ENCODE peak calls at places on chromosome 9, in four cellular contexts. G, O, D and E are unnamed samples.

GRCh38 chr9:87062706-87063105 is 115.4 kb upstream of the GAS1 start:
- DNase-seq in G (no peak), O (no peak), D (no peak), E (no peak)

GRCh38 chr9:69180670-69181069 is 6.6 kb downstream of the TJP2 start:
- DNase-seq in D (no peak), O (peak), G (peak), E (peak)

GRCh38 chr9:87181670-87182069 is 234.4 kb upstream of the GAS1 start:
- DNase-seq in O (no peak), G (no peak), D (peak), E (no peak)

GRCh38 chr9:100448266-100448665 is 21.3 kb downstream of the MSANTD3 start:
- DNase-seq in D (no peak), O (no peak), G (no peak), E (no peak)

GRCh38 chr9:84858373-84858772 is 188.8 kb downstream of the NTRK2 start:
- DNase-seq in O (no peak), G (no peak), D (no peak), E (no peak)

GRCh38 chr9:112311497-112311896 is 21.9 kb downstream of the PTBP3 start:
- DNase-seq in O (no peak), D (no peak), G (no peak), E (no peak)

GRCh38 chr9:120971938-120972337 is 45.3 kb upstream of the TRAF1 start:
- DNase-seq in G (no peak), O (no peak), D (no peak), E (no peak)

GRCh38 chr9:5510991-5511390 is 660 bp downstream of the PDCD1LG2 start:
- DNase-seq in D (no peak), O (no peak), G (no peak), E (no peak)

GRCh38 chr9:135130266-135130976 is 43.0 kb downstream of the OLFM1 start:
- DNase-seq in G (no peak), O (no peak), D (peak), E (peak)

GRCh38 chr9:14203366-14204056 is 110.4 kb downstream of the NFIB start:
- DNase-seq in O (no peak), G (no peak), D (no peak), E (no peak)

GRCh38 chr9:101601904-101602765 is 7.4 kb upstream of the PPP3R2 start:
- DNase-seq in G (peak), D (no peak), O (peak), E (peak)

GRCh38 chr9:117073539-117074336 is 341.1 kb downstream of the ASTN2 start:
- DNase-seq in D (no peak), O (peak), G (peak), E (peak)

GRCh38 chr9:126668058-126668457 is 54.3 kb downstream of the LMX1B start:
- DNase-seq in D (no peak), G (no peak), O (no peak), E (no peak)

GRCh38 chr9:135605238-135605781 is 34.0 kb downstream of the GLT6D1 start:
- DNase-seq in O (no peak), G (no peak), D (no peak), E (no peak)

GRCh38 chr9:124088476-124088837 is 76.9 kb downstream of the LHX2 start:
- DNase-seq in D (no peak), G (no peak), O (no peak), E (no peak)
- TF ChIP-seq BHLHE40 in D (no peak), G (no peak), O (no peak), E (no peak)

GRCh38 chr9:136629879-136630661 is 32.6 kb upstream of the EGFL7 start:
- DNase-seq in D (no peak), O (peak), G (no peak), E (peak)
- TF ChIP-seq POLR2AphosphoS2 in D (no peak), O (no peak), G (no peak), E (no peak)

DNA sequence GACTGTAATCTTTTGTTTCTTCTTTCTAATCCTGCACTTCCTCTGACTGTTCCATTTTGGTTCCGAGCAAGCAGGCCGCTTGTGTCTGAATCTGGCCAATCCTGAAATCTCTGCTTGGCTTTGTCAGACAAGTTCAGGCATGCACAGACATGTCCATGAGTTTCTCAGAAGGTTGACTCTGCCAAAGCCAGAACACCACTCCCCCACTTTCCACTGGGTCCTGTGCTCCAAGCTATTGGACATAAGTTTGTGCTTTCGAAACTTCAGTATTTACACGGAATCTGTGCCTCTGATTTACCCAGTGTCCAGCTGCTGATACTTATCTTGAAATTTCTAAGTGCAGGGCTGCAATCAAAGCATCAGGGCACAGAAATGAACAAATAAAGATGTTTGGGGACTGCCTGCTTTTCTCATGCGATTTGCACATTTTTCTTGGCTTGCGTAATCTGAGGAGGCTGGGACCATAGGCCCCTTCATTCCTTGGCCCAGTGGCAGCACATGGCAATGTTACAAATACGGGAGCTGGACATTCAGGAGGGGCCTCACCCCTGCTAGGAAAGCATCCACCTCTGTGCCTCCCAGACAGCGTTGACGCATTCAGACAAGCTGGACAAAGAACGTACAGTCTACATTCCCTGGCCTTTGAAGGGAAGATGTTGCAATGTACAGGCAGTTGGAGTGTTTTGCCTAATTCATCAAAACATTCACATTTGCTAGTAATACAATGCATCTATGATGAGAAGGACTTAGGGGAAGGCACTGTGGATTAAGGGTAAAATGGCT is 209.2 kb upstream of the PAPPA start:
- DNase-seq in D (no peak), O (peak), G (peak), E (no peak)
- TF ChIP-seq BHLHE40 in D (no peak), O (peak), G (peak), E (no peak)

GRCh38 chr9:137724114-137724445 is 105.3 kb downstream of the EHMT1 start:
- DNase-seq in O (no peak), D (no peak), G (no peak), E (peak)

GRCh38 chr9:137725598-137725997 is 106.8 kb downstream of the EHMT1 start:
- DNase-seq in D (no peak), O (no peak), G (no peak), E (no peak)

GRCh38 chr9:137723396-137724113 is 104.8 kb downstream of the EHMT1 start:
- DNase-seq in O (no peak), G (no peak), D (no peak), E (no peak)

GRCh38 chr9:137726764-137727163 is 108.0 kb downstream of the EHMT1 start:
- DNase-seq in D (no peak), G (no peak), O (no peak), E (no peak)

DNA sequence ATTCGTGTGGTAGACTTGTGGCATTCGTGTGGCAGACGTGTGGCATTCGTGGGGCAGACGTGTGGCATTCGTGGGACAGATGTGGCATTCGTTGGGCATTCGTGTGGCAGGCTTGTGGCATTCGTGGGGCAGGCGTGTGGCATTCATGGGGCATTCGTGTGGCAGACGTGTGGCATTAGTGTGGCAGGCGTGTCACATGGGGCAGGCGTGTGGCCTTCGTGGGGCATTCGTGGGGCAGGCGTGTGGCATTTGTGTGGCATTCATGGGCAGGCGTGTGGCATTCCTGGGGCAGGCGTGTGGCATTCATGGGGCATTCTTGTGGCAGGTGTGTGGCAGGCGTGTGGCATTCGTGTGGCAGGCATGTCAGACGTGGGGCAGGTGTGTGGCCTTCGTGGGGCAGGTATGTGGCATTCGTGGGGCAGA is 106.0 kb downstream of the EHMT1 start:
- DNase-seq in D (no peak), O (no peak), G (no peak), E (no peak)
- TF ChIP-seq POLR2AphosphoS2 in D (no peak), O (no peak), G (no peak), E (no peak)

DNA sequence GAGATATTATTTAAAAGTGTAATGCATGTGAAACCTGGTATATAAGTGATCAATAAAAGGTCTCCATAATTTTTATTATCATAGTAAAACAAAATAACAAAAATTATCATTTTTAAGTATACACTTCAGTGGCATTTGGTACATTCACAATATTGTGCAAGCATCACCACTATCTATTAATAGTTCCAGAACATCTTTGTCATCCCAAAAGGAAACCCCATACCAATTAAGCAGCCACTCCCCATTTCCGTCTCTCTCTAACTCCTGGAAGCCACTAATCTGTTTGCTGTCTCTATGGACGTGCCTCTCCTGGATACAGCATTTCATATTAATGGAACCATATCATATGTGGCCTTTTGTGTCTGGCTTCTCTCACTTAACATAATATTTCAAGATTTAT is 7.6 kb downstream of the OLFML2A start:
- DNase-seq in O (no peak), D (no peak), G (no peak), E (no peak)
- TF ChIP-seq BHLHE40 in O (no peak), D (no peak), G (no peak), E (no peak)

GRCh38 chr9:129889461-129889935 is 54.2 kb downstream of the USP20 start:
- DNase-seq in G (no peak), O (no peak), D (no peak), E (no peak)

GRCh38 chr9:129889936-129890717 is 54.9 kb downstream of the USP20 start:
- DNase-seq in D (peak), O (no peak), G (no peak), E (no peak)

GRCh38 chr9:129894106-129894823 is 59.0 kb downstream of the USP20 start:
- DNase-seq in O (no peak), D (peak), G (no peak), E (no peak)

GRCh38 chr9:129888809-129889460 is 53.7 kb downstream of the USP20 start:
- DNase-seq in O (no peak), G (no peak), D (no peak), E (no peak)

DNA sequence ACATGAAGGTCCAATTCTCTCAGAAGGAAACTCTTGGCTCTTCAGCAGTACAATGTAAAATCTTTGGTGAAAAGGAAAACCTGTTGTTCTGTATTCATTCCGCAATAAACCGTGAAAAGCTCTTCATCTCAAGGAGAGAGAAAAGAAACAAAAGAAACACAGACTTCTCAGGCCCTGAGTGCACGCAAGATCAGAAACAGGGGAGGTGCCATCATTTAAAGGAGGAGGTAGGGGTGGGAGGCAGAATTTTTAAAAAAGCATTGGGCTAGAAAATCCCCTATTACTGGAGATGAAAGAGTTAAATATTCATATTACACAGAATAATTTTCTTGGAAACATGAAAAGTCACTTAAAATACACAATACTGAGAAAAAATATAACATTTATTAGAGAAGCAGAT is 56.3 kb downstream of the USP20 start:
- DNase-seq in D (no peak), O (no peak), G (no peak), E (no peak)
- TF ChIP-seq POLR2AphosphoS2 in D (no peak), O (no peak), G (no peak), E (no peak)

DNA sequence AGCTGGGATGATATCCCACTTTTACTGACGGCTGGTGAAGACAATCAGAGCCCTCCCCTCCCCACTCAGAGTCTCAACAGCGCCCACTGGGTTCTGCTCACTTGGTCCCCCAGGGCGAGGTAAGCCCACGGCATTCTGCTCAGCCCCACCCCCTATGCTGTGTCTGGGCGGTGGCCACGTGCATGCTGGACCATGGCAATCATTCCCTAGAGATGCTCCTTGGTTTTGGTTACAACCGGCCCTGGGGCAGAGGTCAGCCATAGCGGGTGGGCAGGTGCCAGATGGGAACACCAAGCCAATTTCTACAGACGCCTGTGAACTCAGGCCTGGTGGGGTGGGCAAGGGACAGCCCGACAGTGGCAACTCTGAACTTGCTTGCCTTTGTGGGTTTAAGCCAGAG is 94.1 kb downstream of the CRB2 start:
- DNase-seq in D (no peak), G (no peak), O (no peak), E (no peak)
- TF ChIP-seq BHLHE40 in D (no peak), G (no peak), O (no peak), E (no peak)

GRCh38 chr9:132578367-132578932 is 4.0 kb upstream of the BARHL1 start:
- DNase-seq in O (no peak), D (no peak), G (no peak), E (no peak)
- TF ChIP-seq POLR2AphosphoS2 in O (no peak), D (no peak), G (no peak), E (no peak)

GRCh38 chr9:92636627-92637026 is 33.3 kb downstream of the IPPK start:
- DNase-seq in D (no peak), G (no peak), O (no peak), E (no peak)
- TF ChIP-seq BHLHE40 in D (no peak), G (no peak), O (no peak), E (no peak)

GRCh38 chr9:114746591-114746990 is 59.2 kb downstream of the TNFSF15 start:
- DNase-seq in G (no peak), O (no peak), D (no peak), E (no peak)

GRCh38 chr9:114742947-114743346 is 61.0 kb upstream of the TEX48 start:
- DNase-seq in O (no peak), D (no peak), G (no peak), E (no peak)

GRCh38 chr9:114745879-114746550 is 59.8 kb downstream of the TNFSF15 start:
- DNase-seq in G (no peak), O (no peak), D (no peak), E (peak)

GRCh38 chr9:114743446-114743845 is 61.5 kb upstream of the TEX48 start:
- DNase-seq in G (no peak), O (no peak), D (no peak), E (no peak)

GRCh38 chr9:114745108-114745848 is 60.6 kb downstream of the TNFSF15 start:
- DNase-seq in G (no peak), O (no peak), D (no peak), E (no peak)
- TF ChIP-seq POLR2AphosphoS2 in G (no peak), O (no peak), D (no peak), E (no peak)